ENCODE peak calls at places on chromosomes 2 and 18, in seven cellular contexts. N is colonic mucosa, M is upper lobe of right lung, B is cardiac muscle cell, A is Peyer's patch, J is adrenal gland, T is stomach. L is an unnamed sample.

GRCh38 chr2:212794471-212794870 is 255.9 kb upstream of the ERBB4 start:
- DNase-seq in N (no peak), M (no peak), B (no peak), A (no peak), J (no peak), T (no peak), L (no peak)

GRCh38 chr2:38887902-38888554 is 1.6 kb upstream of the ARHGEF33 start:
- DNase-seq in N (no peak), M (no peak), B (no peak), A (no peak), J (no peak), T (no peak), L (no peak)

GRCh38 chr2:11680181-11680900 is 10.3 kb upstream of the NTSR2 start:
- DNase-seq in N (no peak), M (no peak), B (no peak), A (no peak), J (peak), T (peak), L (peak)

GRCh38 chr2:238069021-238069709 is 8.4 kb downstream of the SCLY start:
- DNase-seq in N (no peak), M (no peak), B (no peak), A (no peak), J (no peak), T (no peak), L (no peak)

GRCh38 chr18:73283788-73284187 is 416.0 kb upstream of the NETO1 start:
- DNase-seq in N (no peak), M (no peak), B (no peak), A (no peak), J (no peak), T (no peak), L (no peak)

GRCh38 chr2:57218206-57218605 is 828.4 kb upstream of the VRK2 start:
- DNase-seq in N (no peak), M (no peak), B (no peak), A (no peak), J (no peak), T (no peak), L (no peak)

GRCh38 chr2:65023742-65024141 is 32.5 kb upstream of the CEP68 start:
- DNase-seq in N (no peak), M (no peak), B (no peak), A (no peak), J (no peak), T (no peak), L (no peak)

GRCh38 chr2:203715744-203716143 is 9.3 kb downstream of the CD28 start:
- DNase-seq in N (no peak), M (no peak), B (no peak), A (no peak), J (no peak), T (no peak), L (no peak)

GRCh38 chr18:59908790-59909189 is 9.0 kb downstream of the PMAIP1 start:
- DNase-seq in N (no peak), M (no peak), B (no peak), A (no peak), J (no peak), T (no peak), L (no peak)

GRCh38 chr18:5456577-5457466 is 87.0 kb downstream of the EPB41L3 start:
- DNase-seq in N (no peak), M (no peak), B (peak), A (no peak), J (no peak), T (no peak), L (no peak)

GRCh38 chr2:191696001-191696400 is 18.1 kb downstream of the NABP1 start:
- DNase-seq in N (peak), M (no peak), B (peak), A (no peak), J (peak), T (no peak), L (no peak)

GRCh38 chr2:1940660-1941059 is 196.3 kb upstream of the PXDN start:
- DNase-seq in N (no peak), M (peak), B (no peak), A (no peak), J (no peak), T (no peak), L (no peak)

GRCh38 chr2:128635361-128635900 is 316.8 kb upstream of the HS6ST1 start:
- DNase-seq in N (no peak), M (peak), B (no peak), A (no peak), J (peak), T (peak), L (no peak)

DNA sequence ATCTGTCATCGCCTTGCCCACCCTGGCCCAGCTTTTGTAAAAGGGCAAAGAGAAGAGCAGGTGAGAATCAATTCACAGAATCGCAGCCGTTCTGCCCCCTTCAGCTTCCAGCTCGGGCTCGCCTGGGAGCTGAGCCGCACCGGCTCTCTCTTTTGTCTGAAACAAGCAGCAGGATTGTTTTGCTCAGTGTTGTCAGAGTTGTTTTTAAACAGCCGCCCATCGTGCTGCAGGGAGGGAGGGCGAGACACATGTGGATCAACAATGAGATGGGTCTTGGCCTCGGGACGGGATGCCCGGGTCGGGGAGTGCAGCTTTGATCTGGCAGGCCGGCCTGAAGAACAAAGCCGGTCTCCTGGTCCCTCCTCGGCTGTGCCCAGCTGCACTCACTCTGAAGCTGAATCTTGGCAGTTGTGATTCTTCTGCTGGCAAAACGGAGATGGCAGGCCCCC is 39.7 kb upstream of the HDAC4 start:
- DNase-seq in N (no peak), M (no peak), B (no peak), A (no peak), J (no peak), T (no peak), L (no peak)
- H3K4me3 ChIP-seq in N (no peak), M (no peak), B (no peak), A (no peak), J (no peak), T (peak), L (peak)

DNA sequence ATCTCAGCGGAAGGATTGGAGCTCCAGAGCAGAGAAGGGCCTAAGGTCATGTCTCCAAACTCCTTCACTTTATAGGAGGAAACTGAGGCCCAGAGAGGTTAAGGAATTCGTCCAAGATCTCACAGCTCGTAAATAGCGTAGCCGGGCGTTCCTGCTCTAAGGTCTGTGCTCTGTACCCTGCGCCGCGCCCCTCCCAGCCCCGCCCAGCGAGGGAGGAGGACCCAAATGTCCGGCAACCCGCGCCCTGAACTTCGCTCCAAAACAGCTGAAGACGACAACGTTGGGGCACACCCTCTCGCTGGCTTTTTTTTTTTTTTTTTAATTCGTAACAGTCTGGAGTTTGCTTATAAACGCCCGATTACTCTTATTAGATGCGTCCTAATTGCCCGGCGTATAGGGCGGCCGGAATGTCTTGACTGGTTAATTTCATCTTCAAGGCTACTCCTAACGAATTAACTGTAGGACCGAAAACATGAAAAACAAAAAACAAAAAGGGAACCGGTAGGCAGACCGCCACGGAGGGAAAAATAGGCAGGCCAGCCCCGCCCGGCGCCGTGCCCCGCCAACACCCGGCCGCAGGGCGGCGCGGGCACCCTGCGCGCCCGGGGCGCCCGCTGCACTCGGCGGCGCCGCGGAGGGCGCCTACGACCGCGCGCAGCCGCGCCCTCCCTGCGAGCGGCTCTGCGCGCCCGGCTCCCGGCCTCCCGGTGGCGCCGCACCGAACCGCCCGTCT is 928 bp upstream of the FOSL2 start:
- DNase-seq in N (peak), M (peak), B (peak), A (peak), J (peak), T (peak), L (peak)
- TF ChIP-seq CTCF in N (no peak), M (no peak), B (no peak), A (no peak), J (peak), T (no peak), L (no peak)

GRCh38 chr2:99757715-99758114 is 267.9 kb upstream of the REV1 start:
- DNase-seq in N (no peak), M (no peak), B (no peak), A (no peak), J (no peak), T (no peak), L (no peak)

GRCh38 chr2:99754215-99754614 is 264.4 kb upstream of the REV1 start:
- DNase-seq in N (no peak), M (no peak), B (peak), A (no peak), J (no peak), T (no peak), L (no peak)

GRCh38 chr2:99753505-99753904 is 263.7 kb upstream of the REV1 start:
- DNase-seq in N (no peak), M (no peak), B (no peak), A (no peak), J (no peak), T (no peak), L (no peak)

DNA sequence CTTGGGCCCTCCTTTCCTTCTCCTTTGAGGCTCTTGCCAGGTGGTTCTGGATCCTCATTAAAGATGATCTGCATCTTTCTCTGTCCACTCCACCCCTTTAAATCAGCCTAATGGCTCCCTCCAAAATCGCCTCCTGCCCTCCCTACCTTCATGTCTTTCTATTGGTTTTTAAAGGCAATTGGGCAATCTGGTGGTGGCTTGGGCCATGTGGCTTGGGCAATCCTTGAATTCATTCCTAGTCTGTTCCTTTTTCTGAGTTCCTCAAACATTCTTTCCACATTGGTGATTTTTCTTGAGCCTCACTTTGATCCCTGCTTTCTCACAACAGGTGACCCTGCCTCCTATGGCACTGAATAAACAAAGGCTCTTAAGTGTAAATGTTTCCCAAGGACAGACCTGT is 266.2 kb upstream of the REV1 start:
- DNase-seq in N (no peak), M (no peak), B (no peak), A (no peak), J (no peak), T (no peak), L (no peak)
- H3K27ac ChIP-seq in N (no peak), M (no peak), B (no peak), A (no peak), J (no peak), T (no peak), L (no peak)

GRCh38 chr2:215414674-215415073 is 21.2 kb downstream of the FN1 start:
- DNase-seq in N (no peak), M (no peak), B (no peak), A (no peak), J (no peak), T (no peak), L (no peak)
- H3K4me3 ChIP-seq in N (no peak), M (no peak), B (no peak), A (no peak), J (no peak), T (no peak), L (no peak)

GRCh38 chr2:172662099-172662498 is 73.5 kb upstream of the RAPGEF4 start:
- DNase-seq in N (no peak), M (no peak), B (no peak), A (no peak), J (no peak), T (no peak), L (no peak)
- TF ChIP-seq CTCF in N (no peak), M (no peak), B (no peak), A (no peak), J (no peak), T (no peak), L (no peak)

DNA sequence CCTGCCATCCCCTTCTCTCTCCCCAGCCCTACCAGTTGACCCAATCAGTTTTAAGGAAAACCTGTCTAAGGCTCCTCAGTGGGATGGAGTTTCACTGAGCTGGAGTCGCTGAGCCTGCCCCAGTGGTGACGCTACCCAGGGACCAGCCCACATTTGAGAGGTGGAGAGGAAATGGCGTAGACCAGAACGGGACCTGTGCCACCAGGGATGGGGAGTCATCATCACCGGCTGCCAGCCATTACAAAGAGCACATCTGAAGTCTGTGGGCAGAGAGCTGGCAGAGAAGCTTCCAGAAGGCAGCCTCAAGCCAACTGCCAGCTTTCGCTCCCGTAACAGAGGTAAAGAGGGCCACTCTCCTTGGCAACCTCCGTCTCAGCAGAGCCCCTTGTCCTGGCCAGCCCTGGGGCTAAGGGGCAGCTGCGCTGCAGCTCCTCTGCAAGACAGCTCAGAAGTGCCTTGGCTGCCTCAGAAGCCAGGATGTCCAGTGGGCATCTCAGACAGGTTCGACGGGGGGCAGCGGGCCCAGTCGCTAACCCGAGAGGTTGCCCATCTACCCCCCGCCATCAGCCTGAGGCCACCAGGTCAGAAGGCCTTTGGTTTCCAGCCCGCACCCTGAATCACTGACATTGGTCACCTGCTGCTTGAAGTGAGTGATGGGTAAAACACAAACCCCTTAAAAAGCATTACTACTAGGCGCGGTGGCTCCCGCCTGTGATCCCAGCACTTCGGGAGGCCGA is 15.4 kb downstream of the SDC1 start:
- DNase-seq in N (no peak), M (peak), B (no peak), A (no peak), J (peak), T (no peak), L (no peak)
- H3K27ac ChIP-seq in N (no peak), M (peak), B (no peak), A (no peak), J (no peak), T (peak), L (no peak)

GRCh38 chr2:152042636-152043615 is 55.9 kb downstream of the CACNB4 start:
- DNase-seq in N (no peak), M (no peak), B (no peak), A (no peak), J (no peak), T (no peak), L (no peak)
- H3K4me3 ChIP-seq in N (no peak), M (no peak), B (no peak), A (no peak), J (no peak), T (no peak), L (no peak)

GRCh38 chr2:20538308-20539132 is 91.6 kb downstream of the RHOB start:
- DNase-seq in N (no peak), M (no peak), B (no peak), A (no peak), J (no peak), T (no peak), L (no peak)
- TF ChIP-seq CTCF in N (no peak), M (no peak), B (no peak), A (no peak), J (no peak), T (no peak), L (no peak)

L was measured in coronary artery.